ENCODE peak calls at places on chromosome 15, in four cellular contexts. W is foreskin fibroblast, F is AG04450, G is A549. C is an unnamed sample.

GRCh38 chr15:97874139-97874538 is 86.4 kb upstream of the ARRDC4 start:
- DNase-seq in W (no peak), G (no peak), F (no peak), C (no peak)

GRCh38 chr15:39720721-39721611 is 61.7 kb downstream of the FSIP1 start:
- DNase-seq in W (peak), G (no peak), F (peak), C (no peak)

GRCh38 chr15:31357148-31357547 is 30.5 kb downstream of the KLF13 start:
- DNase-seq in G (no peak), F (no peak), W (no peak), C (no peak)

GRCh38 chr15:88249220-88249619 is 7.3 kb downstream of the NTRK3 start:
- DNase-seq in F (no peak), G (no peak), W (no peak), C (no peak)

GRCh38 chr15:38253448-38253847 is 812 bp downstream of the SPRED1 start:
- DNase-seq in F (no peak), G (no peak), W (peak), C (peak)

GRCh38 chr15:33066584-33066983 is 127.9 kb downstream of the FMN1 start:
- DNase-seq in W (no peak), F (no peak), G (no peak), C (no peak)

GRCh38 chr15:25652697-25653096 is 210.4 kb downstream of the ATP10A start:
- DNase-seq in G (no peak), F (no peak), W (no peak), C (no peak)

GRCh38 chr15:34318277-34319079 is 19.1 kb downstream of the SLC12A6 start:
- DNase-seq in F (no peak), W (peak), G (peak), C (peak)

GRCh38 chr15:32683906-32684584 is 33.8 kb upstream of the GREM1 start:
- DNase-seq in F (peak), G (no peak), W (peak), C (no peak)

DNA sequence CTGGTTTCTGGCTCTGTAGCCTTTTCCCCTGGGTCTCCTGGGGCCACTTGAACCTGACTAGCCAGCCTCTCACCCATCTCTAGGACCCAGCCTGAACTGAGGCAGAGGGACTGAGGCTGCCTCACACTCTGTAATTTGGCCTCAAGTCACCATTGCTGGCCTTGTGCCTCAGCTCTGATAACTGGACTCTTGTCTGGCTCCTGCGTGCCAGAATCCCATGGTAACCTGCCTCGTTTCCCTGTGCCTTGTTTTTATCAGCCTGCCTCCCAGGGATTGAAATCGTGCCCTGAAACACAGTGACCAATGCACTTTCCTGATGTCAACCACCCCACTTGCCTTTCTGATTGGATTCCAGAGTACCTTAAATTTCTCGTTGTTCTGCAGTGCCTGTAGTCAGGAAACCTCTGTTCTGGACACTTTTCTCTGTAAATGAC is 27.9 kb downstream of the CRTC3 start:
- DNase-seq in W (no peak), G (no peak), F (no peak), C (no peak)
- H3K4me3 ChIP-seq in W (no peak), G (no peak), F (no peak), C (no peak)

DNA sequence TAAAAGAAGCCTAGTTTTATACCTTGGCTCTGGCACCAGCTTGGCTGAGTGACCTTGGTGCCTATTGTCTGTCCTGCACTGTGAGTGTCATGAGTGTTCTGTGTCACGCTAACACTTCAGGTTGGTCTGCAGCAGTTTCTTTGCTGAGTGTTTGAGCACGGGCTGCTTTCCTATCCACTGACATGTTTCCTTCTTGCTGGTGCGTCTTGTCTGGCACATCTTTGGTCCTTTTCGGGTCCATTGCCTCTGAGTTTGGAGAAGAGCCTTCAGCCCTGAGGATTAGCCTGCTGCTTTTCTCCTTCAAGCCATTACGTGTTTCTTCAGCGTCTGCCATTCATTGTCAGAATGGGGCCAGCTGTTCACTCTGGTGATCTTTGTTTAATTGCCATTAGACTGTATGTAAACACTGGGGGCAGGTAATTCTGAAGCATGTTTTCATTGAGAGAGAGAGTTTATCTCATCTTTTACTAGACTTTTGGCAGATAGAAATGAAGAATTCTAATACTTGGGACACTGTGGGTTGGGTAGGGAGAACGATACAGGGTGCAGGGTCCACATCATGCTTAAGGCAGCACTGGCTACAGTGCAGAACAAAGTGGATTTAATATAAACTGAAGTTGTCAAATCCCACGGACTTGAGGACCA is 55.5 kb downstream of the LRRC28 start:
- DNase-seq in F (no peak), W (no peak), G (no peak), C (no peak)
- H3K4me3 ChIP-seq in F (peak), W (no peak), G (no peak), C (peak)

GRCh38 chr15:73922186-73923151 is 3.8 kb upstream of the LOXL1 start:
- DNase-seq in W (no peak), G (no peak), F (no peak), C (no peak)
- H3K4me3 ChIP-seq in W (peak), G (no peak), F (peak), C (peak)

GRCh38 chr15:37019479-37020433 is 80.6 kb downstream of the MEIS2 start:
- DNase-seq in G (no peak), W (no peak), F (no peak), C (no peak)
- H3K4me3 ChIP-seq in G (no peak), W (no peak), F (peak), C (no peak)

GRCh38 chr15:90203473-90203872 is 2.3 kb downstream of the SEMA4B start:
- DNase-seq in F (no peak), W (no peak), G (no peak), C (no peak)
- H3K4me3 ChIP-seq in F (no peak), W (no peak), G (no peak), C (peak)

DNA sequence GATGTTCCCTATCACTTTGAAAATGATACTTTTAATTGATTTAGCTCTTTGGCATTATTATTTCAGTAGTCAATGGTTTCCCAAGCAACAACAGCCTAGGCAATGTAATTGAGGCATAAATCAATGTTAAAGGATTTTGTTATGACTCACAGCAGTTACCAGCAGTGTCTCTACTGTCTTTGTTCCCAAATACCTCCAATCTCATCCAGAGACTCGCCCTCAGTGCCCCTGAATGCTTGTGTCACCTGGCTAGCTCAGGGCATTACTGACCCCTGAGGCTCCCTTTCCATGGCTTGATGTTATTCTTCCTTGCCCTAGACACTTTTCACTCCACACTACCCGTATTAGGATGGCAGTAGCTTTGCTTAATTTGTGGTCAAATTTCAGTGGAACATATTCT is 227.2 kb downstream of the SQOR start:
- DNase-seq in G (no peak), F (no peak), W (no peak), C (no peak)
- H3K4me3 ChIP-seq in G (no peak), F (no peak), W (no peak), C (no peak)

DNA sequence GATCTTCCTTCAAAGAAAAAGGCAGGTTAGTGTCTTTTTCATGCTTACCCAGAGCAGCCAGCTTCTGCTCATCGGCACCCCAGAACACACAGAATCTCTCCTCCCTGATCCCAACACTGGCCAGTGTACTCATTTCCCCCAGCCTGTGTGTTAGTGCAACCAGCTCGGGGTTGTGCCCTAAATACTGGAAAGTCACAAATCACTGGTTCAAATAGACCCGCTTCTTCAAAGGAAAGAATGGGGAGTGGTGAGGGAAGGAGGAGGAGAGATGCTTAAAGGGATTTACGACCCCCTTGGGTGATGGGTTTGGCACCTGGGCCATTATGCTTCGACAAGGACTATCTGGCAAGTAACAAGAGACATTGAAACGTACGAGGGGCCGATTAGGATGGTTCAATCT is 114.0 kb downstream of the FOXB1 start:
- DNase-seq in W (no peak), F (no peak), G (no peak), C (no peak)
- H3K4me3 ChIP-seq in W (no peak), F (no peak), G (no peak), C (no peak)

C was measured in retinal pigment epithelial cell.